ENCODE peak calls at places on chromosomes 7 and 10, in eight cellular contexts. One of them, this sample, is unnamed.

GRCh38 chr10:43093423-43094090 is 16.7 kb downstream of the RET start:
- DNase-seq in transverse colon: no peak
- DNase-seq in PC-9: no peak
- DNase-seq in aorta: no peak
- DNase-seq in tibial nerve: no peak
- DNase-seq in trophoblast cell: no peak
- DNase-seq in uterus: no peak
- DNase-seq in lower lobe of right lung: no peak
- DNase-seq in this sample: peak; percentile 25

GRCh38 chr10:59688921-59689351 is 20.7 kb downstream of the SLC16A9 start:
- DNase-seq in transverse colon: peak; percentile 56
- DNase-seq in PC-9: peak; percentile 82
- DNase-seq in aorta: no peak
- DNase-seq in tibial nerve: no peak
- DNase-seq in trophoblast cell: no peak
- DNase-seq in uterus: no peak
- DNase-seq in lower lobe of right lung: no peak
- DNase-seq in this sample: peak; percentile 51

GRCh38 chr7:77687747-77688144 is 8.5 kb upstream of the RSBN1L start:
- DNase-seq in transverse colon: no peak
- DNase-seq in PC-9: no peak
- DNase-seq in aorta: no peak
- DNase-seq in tibial nerve: no peak
- DNase-seq in trophoblast cell: no peak
- DNase-seq in uterus: no peak
- DNase-seq in lower lobe of right lung: no peak
- DNase-seq in this sample: no peak

GRCh38 chr10:105797234-105797890 is 1156.3 kb downstream of the SORCS3 start:
- DNase-seq in transverse colon: no peak
- DNase-seq in PC-9: no peak
- DNase-seq in aorta: no peak
- DNase-seq in tibial nerve: no peak
- DNase-seq in trophoblast cell: no peak
- DNase-seq in uterus: no peak
- DNase-seq in lower lobe of right lung: no peak
- DNase-seq in this sample: no peak

GRCh38 chr10:58810751-58811150 is 298.1 kb downstream of the BICC1 start:
- DNase-seq in transverse colon: no peak
- DNase-seq in PC-9: peak; percentile 43
- DNase-seq in aorta: no peak
- DNase-seq in tibial nerve: no peak
- DNase-seq in trophoblast cell: no peak
- DNase-seq in uterus: no peak
- DNase-seq in lower lobe of right lung: no peak
- DNase-seq in this sample: peak; percentile 28

GRCh38 chr10:98308602-98309365 is 40.8 kb upstream of the LOXL4 start:
- DNase-seq in transverse colon: no peak
- DNase-seq in PC-9: no peak
- DNase-seq in aorta: no peak
- DNase-seq in tibial nerve: no peak
- DNase-seq in trophoblast cell: no peak
- DNase-seq in uterus: no peak
- DNase-seq in lower lobe of right lung: no peak
- DNase-seq in this sample: no peak

GRCh38 chr7:105224884-105225651 is 163.7 kb downstream of the SRPK2 start:
- DNase-seq in transverse colon: no peak
- DNase-seq in PC-9: peak; percentile 77
- DNase-seq in aorta: no peak
- DNase-seq in tibial nerve: no peak
- DNase-seq in trophoblast cell: peak; percentile 37
- DNase-seq in uterus: no peak
- DNase-seq in lower lobe of right lung: no peak
- DNase-seq in this sample: no peak

GRCh38 chr10:60359066-60359465 is 30.6 kb downstream of the ANK3 start:
- DNase-seq in transverse colon: no peak
- DNase-seq in PC-9: no peak
- DNase-seq in aorta: no peak
- DNase-seq in tibial nerve: no peak
- DNase-seq in trophoblast cell: no peak
- DNase-seq in uterus: no peak
- DNase-seq in lower lobe of right lung: no peak
- DNase-seq in this sample: no peak

GRCh38 chr10:80357000-80357803 is 621 bp downstream of the DYDC2 start:
- DNase-seq in transverse colon: peak; percentile 8
- DNase-seq in PC-9: no peak
- DNase-seq in aorta: peak; percentile 74
- DNase-seq in tibial nerve: no peak
- DNase-seq in trophoblast cell: no peak
- DNase-seq in uterus: no peak
- DNase-seq in lower lobe of right lung: no peak
- DNase-seq in this sample: no peak

GRCh38 chr10:83965473-83965872 is 173.8 kb upstream of the GHITM start:
- DNase-seq in transverse colon: no peak
- DNase-seq in PC-9: no peak
- DNase-seq in aorta: no peak
- DNase-seq in tibial nerve: no peak
- DNase-seq in trophoblast cell: no peak
- DNase-seq in uterus: no peak
- DNase-seq in lower lobe of right lung: no peak
- DNase-seq in this sample: no peak

GRCh38 chr7:157274991-157275427 is 61.8 kb upstream of the DNAJB6 start:
- DNase-seq in transverse colon: no peak
- DNase-seq in PC-9: no peak
- DNase-seq in aorta: peak; percentile 71
- DNase-seq in tibial nerve: no peak
- DNase-seq in trophoblast cell: no peak
- DNase-seq in uterus: no peak
- DNase-seq in lower lobe of right lung: no peak
- DNase-seq in this sample: no peak

GRCh38 chr10:103663802-103664201 is 170.3 kb downstream of the NEURL1 start:
- DNase-seq in transverse colon: no peak
- DNase-seq in PC-9: no peak
- DNase-seq in aorta: peak; percentile 88
- DNase-seq in tibial nerve: no peak
- DNase-seq in trophoblast cell: no peak
- DNase-seq in uterus: no peak
- DNase-seq in lower lobe of right lung: peak; percentile 59
- DNase-seq in this sample: peak; percentile 63

GRCh38 chr7:135658564-135658963 is 3.8 kb upstream of the STMP1 start:
- DNase-seq in transverse colon: no peak
- DNase-seq in PC-9: no peak
- DNase-seq in aorta: no peak
- DNase-seq in tibial nerve: no peak
- DNase-seq in trophoblast cell: no peak
- DNase-seq in uterus: no peak
- DNase-seq in lower lobe of right lung: no peak
- DNase-seq in this sample: no peak

GRCh38 chr10:43928425-43928968 is 279.8 kb upstream of the ZNF32 start:
- DNase-seq in transverse colon: no peak
- DNase-seq in PC-9: no peak
- DNase-seq in aorta: no peak
- DNase-seq in tibial nerve: no peak
- DNase-seq in trophoblast cell: no peak
- DNase-seq in uterus: no peak
- DNase-seq in lower lobe of right lung: no peak
- DNase-seq in this sample: peak; percentile 2

GRCh38 chr7:155556725-155557124 is 10.4 kb upstream of the CNPY1 start:
- DNase-seq in transverse colon: no peak
- DNase-seq in PC-9: no peak
- DNase-seq in aorta: no peak
- DNase-seq in tibial nerve: no peak
- DNase-seq in trophoblast cell: no peak
- DNase-seq in uterus: no peak
- DNase-seq in lower lobe of right lung: no peak
- DNase-seq in this sample: no peak

GRCh38 chr7:101953248-101953819 is 135.9 kb downstream of the CUX1 start:
- DNase-seq in transverse colon: no peak
- DNase-seq in PC-9: no peak
- DNase-seq in aorta: no peak
- DNase-seq in tibial nerve: no peak
- DNase-seq in trophoblast cell: no peak
- DNase-seq in uterus: peak; percentile 93
- DNase-seq in lower lobe of right lung: no peak
- DNase-seq in this sample: no peak

GRCh38 chr7:101952355-101953247 is 135.2 kb downstream of the CUX1 start:
- DNase-seq in transverse colon: no peak
- DNase-seq in PC-9: peak; percentile 42
- DNase-seq in aorta: peak; percentile 37
- DNase-seq in tibial nerve: no peak
- DNase-seq in trophoblast cell: no peak
- DNase-seq in uterus: peak; percentile 70
- DNase-seq in lower lobe of right lung: no peak
- DNase-seq in this sample: no peak

GRCh38 chr7:101956130-101956529 is 138.7 kb downstream of the CUX1 start:
- DNase-seq in transverse colon: no peak
- DNase-seq in PC-9: no peak
- DNase-seq in aorta: no peak
- DNase-seq in tibial nerve: no peak
- DNase-seq in trophoblast cell: no peak
- DNase-seq in uterus: no peak
- DNase-seq in lower lobe of right lung: no peak
- DNase-seq in this sample: no peak

GRCh38 chr7:101951757-101952156 is 134.3 kb downstream of the CUX1 start:
- DNase-seq in transverse colon: no peak
- DNase-seq in PC-9: no peak
- DNase-seq in aorta: peak; percentile 30
- DNase-seq in tibial nerve: no peak
- DNase-seq in trophoblast cell: peak; percentile 72
- DNase-seq in uterus: no peak
- DNase-seq in lower lobe of right lung: no peak
- DNase-seq in this sample: no peak

GRCh38 chr7:101954494-101954893 is 137.1 kb downstream of the CUX1 start:
- DNase-seq in transverse colon: no peak
- DNase-seq in PC-9: no peak
- DNase-seq in aorta: peak; percentile 36
- DNase-seq in tibial nerve: no peak
- DNase-seq in trophoblast cell: no peak
- DNase-seq in uterus: no peak
- DNase-seq in lower lobe of right lung: no peak
- DNase-seq in this sample: no peak
- H3K4me1 ChIP-seq in transverse colon: peaks cover 18% of the 10 kb centered on the region
- H3K4me1 ChIP-seq in PC-9: peaks cover 14% of the 10 kb centered on the region
- H3K4me1 ChIP-seq in aorta: peaks cover 3% of the 10 kb centered on the region
- H3K4me1 ChIP-seq in tibial nerve: peaks cover 4% of the 10 kb centered on the region
- H3K4me1 ChIP-seq in trophoblast cell: peaks cover 14% of the 10 kb centered on the region
- H3K4me1 ChIP-seq in uterus: peaks cover 11% of the 10 kb centered on the region
- H3K4me1 ChIP-seq in lower lobe of right lung: peaks cover 26% of the 10 kb centered on the region
- H3K4me1 ChIP-seq in this sample: no peaks in the 10 kb centered on the region

GRCh38 chr10:34538291-34538829 is 276.7 kb downstream of the PARD3 start:
- DNase-seq in transverse colon: no peak
- DNase-seq in PC-9: no peak
- DNase-seq in aorta: no peak
- DNase-seq in tibial nerve: no peak
- DNase-seq in trophoblast cell: peak; percentile 55
- DNase-seq in uterus: no peak
- DNase-seq in lower lobe of right lung: no peak
- DNase-seq in this sample: no peak
- H3K4me1 ChIP-seq in transverse colon: peaks cover 4% of the 10 kb centered on the region
- H3K4me1 ChIP-seq in PC-9: no peaks in the 10 kb centered on the region
- H3K4me1 ChIP-seq in aorta: no peaks in the 10 kb centered on the region
- H3K4me1 ChIP-seq in tibial nerve: no peaks in the 10 kb centered on the region
- H3K4me1 ChIP-seq in trophoblast cell: peaks cover 8% of the 10 kb centered on the region
- H3K4me1 ChIP-seq in uterus: no peaks in the 10 kb centered on the region
- H3K4me1 ChIP-seq in lower lobe of right lung: peaks cover 34% of the 10 kb centered on the region
- H3K4me1 ChIP-seq in this sample: no peaks in the 10 kb centered on the region

GRCh38 chr10:75431180-75432111 is at the start of gene LRMDA:
- DNase-seq in transverse colon: peak; percentile 42
- DNase-seq in PC-9: no peak
- DNase-seq in aorta: peak; percentile 82
- DNase-seq in tibial nerve: peak; percentile 41
- DNase-seq in trophoblast cell: no peak
- DNase-seq in uterus: peak; percentile 61
- DNase-seq in lower lobe of right lung: peak; percentile 78
- DNase-seq in this sample: peak; percentile 12

GRCh38 chr10:75429159-75429827 is 2.1 kb upstream of the LRMDA start:
- DNase-seq in transverse colon: no peak
- DNase-seq in PC-9: peak; percentile 44
- DNase-seq in aorta: no peak
- DNase-seq in tibial nerve: no peak
- DNase-seq in trophoblast cell: no peak
- DNase-seq in uterus: no peak
- DNase-seq in lower lobe of right lung: no peak
- DNase-seq in this sample: no peak

GRCh38 chr10:75432176-75432575 is 752 bp downstream of the LRMDA start:
- DNase-seq in transverse colon: no peak
- DNase-seq in PC-9: no peak
- DNase-seq in aorta: no peak
- DNase-seq in tibial nerve: no peak
- DNase-seq in trophoblast cell: no peak
- DNase-seq in uterus: no peak
- DNase-seq in lower lobe of right lung: no peak
- DNase-seq in this sample: no peak

GRCh38 chr10:75428434-75429158 is 2.8 kb upstream of the LRMDA start:
- DNase-seq in transverse colon: no peak
- DNase-seq in PC-9: no peak
- DNase-seq in aorta: no peak
- DNase-seq in tibial nerve: no peak
- DNase-seq in trophoblast cell: no peak
- DNase-seq in uterus: peak; percentile 33
- DNase-seq in lower lobe of right lung: no peak
- DNase-seq in this sample: no peak

DNA sequence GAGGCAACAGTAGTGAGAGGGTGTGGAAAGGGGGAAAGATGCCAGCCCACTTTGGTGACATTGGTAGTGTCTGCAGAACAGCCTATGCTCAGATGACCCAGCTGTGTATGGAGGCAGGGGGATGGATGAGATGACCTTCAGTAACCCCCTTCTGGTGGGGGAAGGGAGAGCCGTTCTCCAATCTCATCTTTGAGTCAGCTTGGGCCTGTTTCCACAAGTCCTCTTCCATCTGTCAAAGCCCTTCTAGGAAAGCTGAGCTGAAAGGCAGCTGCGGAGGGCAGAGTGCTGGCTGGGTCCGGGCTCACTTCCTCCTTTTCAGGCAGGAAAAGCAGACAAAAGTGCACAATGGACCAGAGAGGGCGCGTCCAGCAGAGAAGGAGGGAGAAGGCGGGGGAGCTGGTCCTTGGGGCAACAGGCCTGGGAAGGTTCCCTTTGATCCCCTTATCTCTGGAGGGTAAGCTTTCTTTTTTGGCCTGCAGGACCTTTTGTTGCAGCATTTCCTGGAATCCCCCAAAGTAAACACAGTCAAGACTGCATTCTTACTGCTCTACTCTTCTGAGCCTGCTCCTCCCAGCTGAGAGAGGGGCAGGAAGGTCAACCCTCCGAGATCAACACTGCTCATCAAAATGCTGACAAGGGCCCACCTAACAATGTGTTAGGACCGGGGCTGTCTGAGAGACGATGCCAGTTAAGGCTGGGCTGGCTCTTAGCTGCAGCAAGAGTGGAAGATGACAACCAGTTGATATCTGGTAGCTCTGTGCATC is 1.2 kb upstream of the LRMDA start:
- DNase-seq in transverse colon: peak; percentile 43
- DNase-seq in PC-9: peak; percentile 49
- DNase-seq in aorta: no peak
- DNase-seq in tibial nerve: peak; percentile 26
- DNase-seq in trophoblast cell: no peak
- DNase-seq in uterus: peak; percentile 37
- DNase-seq in lower lobe of right lung: peak; percentile 82
- DNase-seq in this sample: peak; percentile 22
- H3K4me1 ChIP-seq in transverse colon: peaks cover 3% of the 10 kb centered on the region
- H3K4me1 ChIP-seq in PC-9: peaks cover 53% of the 10 kb centered on the region
- H3K4me1 ChIP-seq in aorta: no peaks in the 10 kb centered on the region
- H3K4me1 ChIP-seq in tibial nerve: no peaks in the 10 kb centered on the region
- H3K4me1 ChIP-seq in trophoblast cell: peaks cover 34% of the 10 kb centered on the region
- H3K4me1 ChIP-seq in uterus: peaks cover 4% of the 10 kb centered on the region
- H3K4me1 ChIP-seq in lower lobe of right lung: peaks cover 58% of the 10 kb centered on the region
- H3K4me1 ChIP-seq in this sample: no peaks in the 10 kb centered on the region

GRCh38 chr7:130918129-130919052 is 184.4 kb upstream of the KLF14 start:
- DNase-seq in transverse colon: no peak
- DNase-seq in PC-9: no peak
- DNase-seq in aorta: no peak
- DNase-seq in tibial nerve: no peak
- DNase-seq in trophoblast cell: no peak
- DNase-seq in uterus: no peak
- DNase-seq in lower lobe of right lung: no peak
- DNase-seq in this sample: no peak
- H3K4me1 ChIP-seq in transverse colon: peaks cover 56% of the 10 kb centered on the region
- H3K4me1 ChIP-seq in PC-9: peaks cover 69% of the 10 kb centered on the region
- H3K4me1 ChIP-seq in aorta: peaks cover 8% of the 10 kb centered on the region
- H3K4me1 ChIP-seq in tibial nerve: peaks cover 74% of the 10 kb centered on the region
- H3K4me1 ChIP-seq in trophoblast cell: peaks cover 11% of the 10 kb centered on the region
- H3K4me1 ChIP-seq in uterus: peaks cover 28% of the 10 kb centered on the region
- H3K4me1 ChIP-seq in lower lobe of right lung: peaks cover 91% of the 10 kb centered on the region
- H3K4me1 ChIP-seq in this sample: peaks cover 38% of the 10 kb centered on the region